ENCODE peak calls at places on chromosomes 7 and 10, in five cellular contexts. S is uterus, O is heart left ventricle, E is IMR-90, G is stomach. U is an unnamed sample. For H3K4me1, the result is how much of the 10 kb centered on the place peaks cover.

GRCh38 chr10:84607044-84607443 is 278.7 kb downstream of the CCSER2 start:
- DNase-seq in O (no peak), G (no peak), E (no peak), S (no peak), U (no peak)

GRCh38 chr7:2313450-2314208 is 612 bp downstream of the SNX8 start:
- DNase-seq in E (no peak), O (peak), S (no peak), G (peak), U (peak)

GRCh38 chr7:34939175-34939574 is 98.1 kb downstream of the DPY19L1 start:
- DNase-seq in O (no peak), E (peak), S (no peak), G (no peak), U (peak)

GRCh38 chr10:44978570-44979280 is at the start of gene DEPP1:
- DNase-seq in S (peak), E (peak), G (peak), O (peak), U (peak)

GRCh38 chr10:46787321-46787615 is 124.0 kb upstream of the PTPN20 start:
- DNase-seq in S (no peak), E (peak), G (no peak), O (no peak), U (no peak)

GRCh38 chr10:100334762-100335161 is 4.7 kb upstream of the PKD2L1 start:
- DNase-seq in S (no peak), O (no peak), G (no peak), E (no peak), U (no peak)

GRCh38 chr10:102669206-102670064 is 25.2 kb downstream of the TRIM8 start:
- DNase-seq in O (peak), S (no peak), G (peak), E (peak), U (peak)

GRCh38 chr7:2114052-2114451 is 118.7 kb downstream of the MAD1L1 start:
- DNase-seq in S (no peak), E (peak), G (no peak), O (no peak), U (peak)

GRCh38 chr7:126605553-126605952 is 647.2 kb downstream of the GRM8 start:
- DNase-seq in G (no peak), E (no peak), O (no peak), S (no peak), U (no peak)

GRCh38 chr7:142874409-142874808 is 11.1 kb downstream of the TRPV6 start:
- DNase-seq in O (no peak), E (no peak), G (peak), S (no peak), U (no peak)

GRCh38 chr7:115475206-115475605 is 553.3 kb downstream of the MDFIC start:
- DNase-seq in S (no peak), G (no peak), O (no peak), E (no peak), U (no peak)

GRCh38 chr10:29828440-29828894 is 193.7 kb upstream of the SVIL start:
- DNase-seq in O (no peak), G (no peak), S (peak), E (no peak), U (no peak)

GRCh38 chr7:5636446-5636835 is 145.0 kb downstream of the RNF216 start:
- DNase-seq in S (no peak), O (no peak), E (no peak), G (no peak), U (no peak)

GRCh38 chr10:119441151-119441821 is 101.2 kb downstream of the RGS10 start:
- DNase-seq in O (peak), E (peak), G (no peak), S (peak), U (no peak)

GRCh38 chr7:155069992-155070827 is at the start of gene HTR5A:
- DNase-seq in E (peak), O (peak), G (peak), S (peak), U (peak)

GRCh38 chr7:38929460-38930171 is 20.6 kb upstream of the VPS41 start:
- DNase-seq in S (no peak), O (no peak), G (no peak), E (no peak), U (no peak)

GRCh38 chr10:78543749-78544446 is 510.2 kb downstream of the RPS24 start:
- DNase-seq in O (peak), E (peak), G (peak), S (peak), U (peak)

GRCh38 chr10:93071674-93072224 is 1.9 kb upstream of the CYP26A1 start:
- DNase-seq in S (no peak), G (no peak), E (no peak), O (no peak), U (peak)

GRCh38 chr7:30176463-30177090 is 41.8 kb downstream of the MTURN start:
- DNase-seq in G (no peak), S (no peak), E (no peak), O (no peak), U (no peak)

GRCh38 chr7:145928937-145929336 is 187.7 kb upstream of the CNTNAP2 start:
- DNase-seq in O (no peak), G (no peak), S (no peak), E (no peak), U (no peak)

GRCh38 chr10:44172883-44173557 is 211.9 kb downstream of the CXCL12 start:
- DNase-seq in O (no peak), S (no peak), E (no peak), G (no peak), U (no peak)

GRCh38 chr7:155569681-155570080 is 23.3 kb upstream of the CNPY1 start:
- DNase-seq in E (no peak), G (no peak), S (no peak), O (no peak), U (no peak)

GRCh38 chr10:110833941-110834621 is 37.6 kb upstream of the PDCD4 start:
- DNase-seq in E (no peak), S (no peak), O (no peak), G (peak), U (no peak)

GRCh38 chr7:20440472-20441105 is 109.9 kb downstream of the ITGB8 start:
- DNase-seq in O (no peak), S (no peak), E (peak), G (peak), U (no peak)

GRCh38 chr10:1540144-1540543 is 197.2 kb downstream of the ADARB2 start:
- DNase-seq in O (no peak), S (no peak), E (no peak), G (no peak), U (no peak)

GRCh38 chr10:3758491-3758970 is 26.5 kb downstream of the KLF6 start:
- DNase-seq in O (no peak), E (no peak), S (no peak), G (no peak), U (no peak)

GRCh38 chr10:61097026-61097425 is 153.0 kb upstream of the RHOBTB1 start:
- DNase-seq in O (no peak), G (no peak), S (no peak), E (no peak), U (no peak)

GRCh38 chr10:124414077-124414476 is 4.6 kb downstream of the OAT start:
- DNase-seq in E (peak), S (no peak), O (no peak), G (no peak), U (no peak)

GRCh38 chr7:128837521-128837921 is 7.3 kb downstream of the FLNC start:
- DNase-seq in E (no peak), G (no peak), O (no peak), S (no peak), U (no peak)

GRCh38 chr7:55983537-55983936 is 19.2 kb downstream of the NIPSNAP2 start:
- DNase-seq in S (no peak), G (no peak), E (no peak), O (no peak), U (no peak)

GRCh38 chr10:29141761-29142160 is 147.1 kb upstream of the LYZL1 start:
- DNase-seq in S (no peak), O (no peak), G (peak), E (no peak), U (no peak)

GRCh38 chr7:28570113-28570969 is 158.0 kb downstream of the CREB5 start:
- DNase-seq in S (no peak), E (no peak), G (no peak), O (no peak), U (no peak)

GRCh38 chr7:44067064-44067951 is 1.9 kb upstream of the PGAM2 start:
- DNase-seq in O (no peak), G (no peak), S (no peak), E (no peak), U (no peak)

GRCh38 chr7:44065431-44066110 is at the start of gene PGAM2:
- DNase-seq in S (no peak), E (no peak), G (no peak), O (peak), U (no peak)

GRCh38 chr7:44066494-44067063 is 1.2 kb upstream of the PGAM2 start:
- DNase-seq in G (no peak), E (no peak), S (no peak), O (no peak), U (no peak)

GRCh38 chr7:44064791-44065430 is 456 bp downstream of the PGAM2 start:
- DNase-seq in O (peak), E (no peak), G (no peak), S (no peak), U (peak)

DNA sequence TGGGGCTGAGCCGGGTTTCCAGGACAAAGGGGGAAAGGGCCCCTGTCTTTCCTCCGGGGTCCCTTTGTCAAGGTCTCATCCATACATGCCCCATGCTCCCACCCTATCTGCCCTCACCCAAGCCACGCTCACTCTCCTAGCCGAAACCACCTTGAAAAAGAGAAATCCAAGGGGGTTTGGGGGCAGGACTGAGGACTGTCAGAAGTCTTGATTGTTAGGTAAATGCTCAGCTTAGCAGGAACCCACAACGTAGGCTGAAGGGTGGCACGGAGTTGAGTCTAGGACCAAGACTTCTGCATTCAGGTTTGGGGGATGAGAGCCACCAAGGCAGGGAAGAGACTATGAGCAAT is 719 bp upstream of the PGAM2 start:
- DNase-seq in O (no peak), G (no peak), S (no peak), E (no peak), U (no peak)
- TF ChIP-seq POLR2A in O (no peak), G (no peak), S (no peak), E (no peak), U (peak)

GRCh38 chr10:95405655-95406054 is 114.9 kb upstream of the PDLIM1 start:
- DNase-seq in S (no peak), O (no peak), E (no peak), G (no peak), U (no peak)
- H3K4me1 ChIP-seq in S (under half), O (half or more), E (under half), G (half or more), U (under half)

GRCh38 chr7:157519798-157520244 is 183.0 kb downstream of the DNAJB6 start:
- DNase-seq in S (no peak), E (no peak), G (peak), O (no peak), U (peak)

GRCh38 chr7:157516911-157517781 is 180.3 kb downstream of the DNAJB6 start:
- DNase-seq in G (peak), S (no peak), E (no peak), O (no peak), U (no peak)

GRCh38 chr7:157519246-157519645 is 182.4 kb downstream of the DNAJB6 start:
- DNase-seq in E (no peak), G (peak), S (no peak), O (no peak), U (peak)

GRCh38 chr7:157517782-157518513 is 181.1 kb downstream of the DNAJB6 start:
- DNase-seq in G (peak), E (no peak), S (no peak), O (no peak), U (peak)

DNA sequence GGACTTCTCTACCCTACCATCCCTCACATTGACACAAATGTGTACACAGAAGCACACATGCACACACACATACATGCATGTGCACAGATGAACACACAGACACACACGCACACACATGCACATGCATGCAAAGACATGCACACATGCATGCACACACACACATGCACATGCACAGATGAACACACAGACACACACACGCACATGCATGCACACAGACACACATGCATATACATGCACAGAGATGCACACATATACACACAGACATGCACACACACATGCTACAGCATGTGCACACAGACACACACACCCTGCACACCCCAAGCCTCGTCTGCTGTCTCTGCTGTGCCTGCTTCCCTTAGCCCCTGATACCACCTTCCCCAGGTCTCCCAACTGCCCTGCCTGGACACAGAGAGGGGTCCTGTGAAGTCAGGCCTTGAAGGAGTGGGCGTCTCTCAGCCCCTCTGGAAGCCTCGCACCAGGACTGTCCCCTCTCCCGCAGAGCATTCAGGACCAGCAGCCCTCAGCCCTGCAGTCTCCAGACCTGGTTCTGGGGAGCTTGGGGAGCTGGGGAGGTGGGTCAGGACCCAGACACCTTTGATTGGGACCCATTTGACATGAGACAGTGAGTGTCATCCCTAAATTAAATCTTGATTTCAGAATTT is 181.8 kb downstream of the DNAJB6 start:
- DNase-seq in E (no peak), O (no peak), G (no peak), S (no peak), U (no peak)
- TF ChIP-seq POLR2A in E (no peak), O (no peak), G (no peak), S (no peak), U (no peak)

GRCh38 chr7:47581442-47581820 is 480 bp downstream of the TNS3 start:
- DNase-seq in S (no peak), E (no peak), O (peak), G (peak), U (no peak)
- H3K4me1 ChIP-seq in S (under half), E (under half), O (under half), G (half or more), U (under half)

GRCh38 chr7:100585511-100586265 is at the start of gene LRCH4:
- DNase-seq in O (peak), G (peak), E (no peak), S (no peak), U (peak)

GRCh38 chr7:100584046-100584676 is 1.8 kb downstream of the LRCH4 start:
- DNase-seq in G (no peak), E (peak), O (no peak), S (no peak), U (no peak)

GRCh38 chr7:100588438-100588837 is 2.3 kb downstream of the FBXO24 start:
- DNase-seq in S (no peak), G (no peak), E (peak), O (no peak), U (no peak)

GRCh38 chr7:100584677-100585510 is 1.0 kb downstream of the LRCH4 start:
- DNase-seq in S (peak), G (peak), O (peak), E (peak), U (peak)

GRCh38 chr7:100586266-100587025 is at the start of gene FBXO24:
- DNase-seq in E (peak), G (peak), O (peak), S (peak), U (peak)
- TF ChIP-seq POLR2A in E (no peak), G (no peak), O (peak), S (peak), U (peak)

GRCh38 chr10:31366703-31367102 is 47.7 kb downstream of the ZEB1 start:
- DNase-seq in G (no peak), O (no peak), S (no peak), E (no peak), U (no peak)
- H3K4me1 ChIP-seq in G (under half), O (under half), S (under half), E (under half), U (under half)

DNA sequence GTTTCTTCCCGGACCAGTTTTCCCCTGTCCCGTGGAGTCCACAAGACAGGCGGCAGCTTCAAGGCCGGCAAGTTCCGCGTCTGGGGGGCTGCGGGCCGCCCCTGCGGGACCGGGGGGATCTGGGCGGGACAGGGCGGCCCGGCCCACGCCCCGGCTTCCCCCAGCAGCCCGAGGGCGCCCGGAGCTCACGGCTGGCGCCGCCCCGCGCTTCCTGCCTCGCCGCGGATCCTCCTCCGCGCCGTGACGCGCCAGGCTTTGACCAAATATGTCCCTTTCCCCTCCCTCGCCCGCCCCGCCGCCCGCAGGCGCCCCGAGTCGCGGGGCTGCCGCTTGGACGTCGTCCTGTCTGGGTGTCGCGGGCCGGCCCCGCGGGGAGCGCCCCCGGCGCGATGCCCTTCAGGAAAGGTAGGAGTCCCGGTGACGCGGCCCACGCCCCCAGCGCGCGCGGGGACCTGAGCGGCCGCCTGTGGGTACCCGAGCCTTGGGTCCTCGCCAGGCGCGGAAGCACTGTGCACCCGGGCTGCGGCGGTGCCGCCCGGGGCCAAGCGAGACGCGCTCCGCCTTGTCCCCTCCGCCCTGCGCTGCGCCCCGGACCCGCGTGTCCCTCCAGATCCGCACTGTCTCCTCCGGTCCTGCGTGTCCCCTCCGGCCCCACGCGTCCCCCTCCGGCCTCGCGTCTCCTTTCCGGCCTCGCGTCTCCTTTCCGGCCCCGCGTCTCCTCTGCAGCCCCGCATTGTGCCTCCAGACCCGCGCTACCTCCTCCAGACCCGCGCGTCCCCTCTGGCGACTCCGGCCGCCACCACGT is 56.0 kb downstream of the RBM17 start:
- DNase-seq in G (peak), O (peak), E (peak), S (peak), U (peak)
- TF ChIP-seq POLR2A in G (no peak), O (peak), E (peak), S (peak), U (peak)

GRCh38 chr7:51059493-51059892 is 257.1 kb downstream of the COBL start:
- DNase-seq in G (no peak), E (no peak), S (no peak), O (no peak), U (no peak)

GRCh38 chr7:51065766-51066165 is 250.8 kb downstream of the COBL start:
- DNase-seq in S (no peak), O (no peak), G (no peak), E (no peak), U (no peak)

GRCh38 chr7:51064688-51065087 is 251.9 kb downstream of the COBL start:
- DNase-seq in G (no peak), S (no peak), E (no peak), O (no peak), U (no peak)

GRCh38 chr7:51060536-51060935 is 256.1 kb downstream of the COBL start:
- DNase-seq in S (no peak), G (no peak), E (no peak), O (no peak), U (no peak)

GRCh38 chr7:51062222-51062987 is 254.2 kb downstream of the COBL start:
- DNase-seq in E (no peak), S (no peak), O (no peak), G (no peak), U (no peak)
- H3K4me1 ChIP-seq in E (under half), S (under half), O (under half), G (under half), U (under half)

GRCh38 chr10:97683556-97684357 is 3.3 kb downstream of the AVPI1 start:
- DNase-seq in O (peak), G (peak), S (no peak), E (peak), U (peak)
- TF ChIP-seq POLR2A in O (no peak), G (no peak), S (no peak), E (no peak), U (no peak)